ENCODE peak calls at places on chromosome 1, in six cellular contexts. C is OCI-LY7; J is left cardiac atrium; T is adipocyte; Z is stimulated activated CD4-positive, alpha-beta T cell treated with anti-CD3 and anti-CD28 coated beads, Interleukin-15, amount 100 ng/mL, for 24 hours; V is SW480. N is an unnamed sample.

GRCh38 chr1:182784556-182785171 is 4.9 kb upstream of the NPL start:
- DNase-seq in C (peak), J (no peak), T (peak), Z (peak), V (peak), N (peak)

GRCh38 chr1:81554108-81554507 is 246.6 kb upstream of the ADGRL2 start:
- DNase-seq in C (no peak), J (no peak), T (no peak), Z (no peak), V (no peak), N (peak)

GRCh38 chr1:20366766-20367602 is 76.3 kb downstream of the VWA5B1 start:
- DNase-seq in C (peak), J (no peak), T (peak), Z (peak), V (peak), N (no peak)

GRCh38 chr1:243253211-243253926 is 1.7 kb downstream of the CEP170 start:
- DNase-seq in C (peak), J (no peak), T (peak), Z (no peak), V (peak), N (no peak)

GRCh38 chr1:205967555-205968335 is 24.5 kb upstream of the SLC26A9 start:
- DNase-seq in C (no peak), J (no peak), T (no peak), Z (no peak), V (no peak), N (no peak)

GRCh38 chr1:100430368-100430767 is 78.1 kb downstream of the CDC14A start:
- DNase-seq in C (no peak), J (no peak), T (no peak), Z (no peak), V (no peak), N (no peak)

GRCh38 chr1:168613038-168613451 is 36.6 kb downstream of the XCL1 start:
- DNase-seq in C (no peak), J (no peak), T (no peak), Z (no peak), V (no peak), N (no peak)

GRCh38 chr1:43063394-43064219 is 104.9 kb upstream of the SLC2A1 start:
- DNase-seq in C (no peak), J (no peak), T (no peak), Z (no peak), V (no peak), N (no peak)

GRCh38 chr1:55257958-55258357 is 42.8 kb upstream of the USP24 start:
- DNase-seq in C (peak), J (no peak), T (no peak), Z (peak), V (no peak), N (peak)

GRCh38 chr1:179014123-179014522 is 11.6 kb upstream of the FAM20B start:
- DNase-seq in C (no peak), J (no peak), T (no peak), Z (no peak), V (no peak), N (no peak)

GRCh38 chr1:201298381-201299367 is 15.4 kb downstream of the PKP1 start:
- DNase-seq in C (no peak), J (no peak), T (no peak), Z (no peak), V (peak), N (no peak)

GRCh38 chr1:40352126-40352525 is 21.4 kb upstream of the SMAP2 start:
- DNase-seq in C (peak), J (no peak), T (no peak), Z (no peak), V (no peak), N (no peak)

GRCh38 chr1:198878566-198878965 is 239.7 kb downstream of the PTPRC start:
- DNase-seq in C (no peak), J (no peak), T (no peak), Z (no peak), V (no peak), N (no peak)

N was measured in MM.1S.